ENCODE peak calls at places on chromosomes 2 and 18, in ten cellular contexts. J, I, V, A, E, F, O, Q, M and T are unnamed samples.

GRCh38 chr18:47191956-47192355 is 15.8 kb upstream of the IER3IP1 start:
- DNase-seq in J (no peak), I (no peak), V (no peak), A (no peak), E (no peak), F (no peak), O (no peak), Q (no peak), M (no peak), T (no peak)

GRCh38 chr2:230869691-230870543 is 5.2 kb downstream of the ITM2C start:
- DNase-seq in J (no peak), I (peak; percentile 18), V (no peak), A (no peak), E (peak; percentile 27), F (no peak), O (no peak), Q (no peak), M (no peak), T (no peak)

GRCh38 chr2:237341872-237342271 is 72.1 kb downstream of the COL6A3 start:
- DNase-seq in J (no peak), I (no peak), V (no peak), A (peak; percentile 56), E (no peak), F (no peak), O (no peak), Q (no peak), M (no peak), T (no peak)

GRCh38 chr2:74052732-74053712 is 68.3 kb downstream of the TET3 start:
- DNase-seq in J (no peak), I (no peak), V (no peak), A (no peak), E (no peak), F (no peak), O (no peak), Q (no peak), M (no peak), T (no peak)

GRCh38 chr2:232926448-232927040 is 56.5 kb downstream of the SNORC start:
- DNase-seq in J (no peak), I (no peak), V (no peak), A (no peak), E (no peak), F (no peak), O (no peak), Q (peak; percentile 14), M (no peak), T (no peak)

GRCh38 chr2:237968048-237968862 is 1.4 kb downstream of the UBE2F start:
- DNase-seq in J (no peak), I (no peak), V (peak; percentile 72), A (peak; percentile 60), E (peak; percentile 40), F (no peak), O (no peak), Q (no peak), M (no peak), T (no peak)

GRCh38 chr2:179963626-179964025 is 43.5 kb downstream of the CWC22 start:
- DNase-seq in J (no peak), I (no peak), V (no peak), A (no peak), E (no peak), F (no peak), O (no peak), Q (no peak), M (peak; percentile 2), T (no peak)

GRCh38 chr2:9525266-9525665 is 30.4 kb downstream of the ADAM17 start:
- DNase-seq in J (no peak), I (no peak), V (no peak), A (no peak), E (no peak), F (no peak), O (no peak), Q (no peak), M (no peak), T (no peak)

GRCh38 chr2:84487298-84487996 is 28.4 kb upstream of the SUCLG1 start:
- DNase-seq in J (no peak), I (no peak), V (no peak), A (no peak), E (no peak), F (no peak), O (no peak), Q (no peak), M (no peak), T (no peak)

GRCh38 chr2:114810092-114810491 is 367.7 kb downstream of the DPP10 start:
- DNase-seq in J (no peak), I (no peak), V (no peak), A (no peak), E (no peak), F (no peak), O (no peak), Q (no peak), M (no peak), T (no peak)

GRCh38 chr2:114814355-114814754 is 371.9 kb downstream of the DPP10 start:
- DNase-seq in J (no peak), I (no peak), V (no peak), A (no peak), E (no peak), F (no peak), O (no peak), Q (no peak), M (no peak), T (no peak)

GRCh38 chr2:114807666-114808065 is 365.2 kb downstream of the DPP10 start:
- DNase-seq in J (no peak), I (no peak), V (no peak), A (no peak), E (no peak), F (no peak), O (no peak), Q (no peak), M (no peak), T (no peak)

DNA sequence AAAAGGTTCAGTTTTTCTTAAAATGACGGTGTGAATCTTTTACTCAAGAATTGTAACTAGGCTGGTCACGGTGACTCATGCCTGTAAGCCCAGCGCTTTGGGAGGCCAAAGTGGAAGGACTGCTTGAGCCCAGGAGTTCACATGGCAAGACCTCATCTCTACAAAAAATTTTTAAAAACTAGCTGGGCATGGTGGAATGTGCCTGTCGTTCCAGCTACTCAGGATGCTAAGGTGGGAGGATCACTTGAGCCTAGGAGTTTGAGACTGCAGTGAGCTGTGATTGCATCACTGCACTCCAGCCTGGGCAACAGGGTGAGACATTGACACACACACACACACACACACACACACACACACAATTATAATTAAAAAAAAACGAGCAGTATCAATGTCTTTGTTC is 369.8 kb downstream of the DPP10 start:
- DNase-seq in J (no peak), I (no peak), V (no peak), A (no peak), E (no peak), F (no peak), O (no peak), Q (no peak), M (no peak), T (no peak)
- H3K27me3 ChIP-seq in J (no peaks in the 10 kb centered on the region), I (no peaks in the 10 kb centered on the region), V (no peaks in the 10 kb centered on the region), A (no peaks in the 10 kb centered on the region), E (no peaks in the 10 kb centered on the region), F (no peaks in the 10 kb centered on the region), O (no peaks in the 10 kb centered on the region), Q (no peaks in the 10 kb centered on the region), M (no peaks in the 10 kb centered on the region), T (no peaks in the 10 kb centered on the region)

GRCh38 chr18:57437433-57437781 is 2.2 kb downstream of the ONECUT2 start:
- DNase-seq in J (no peak), I (no peak), V (no peak), A (no peak), E (no peak), F (no peak), O (no peak), Q (no peak), M (peak; percentile 33), T (no peak)

GRCh38 chr18:57436965-57437333 is 1.8 kb downstream of the ONECUT2 start:
- DNase-seq in J (no peak), I (no peak), V (no peak), A (no peak), E (no peak), F (no peak), O (no peak), Q (no peak), M (no peak), T (no peak)

GRCh38 chr18:57438669-57439616 is 3.8 kb downstream of the ONECUT2 start:
- DNase-seq in J (no peak), I (no peak), V (no peak), A (no peak), E (no peak), F (no peak), O (no peak), Q (no peak), M (peak; percentile 26), T (no peak)

GRCh38 chr18:57439617-57439975 is 4.4 kb downstream of the ONECUT2 start:
- DNase-seq in J (no peak), I (no peak), V (no peak), A (no peak), E (no peak), F (no peak), O (no peak), Q (no peak), M (peak; percentile 68), T (no peak)

GRCh38 chr18:57437782-57438668 is 2.9 kb downstream of the ONECUT2 start:
- DNase-seq in J (no peak), I (no peak), V (no peak), A (no peak), E (peak; percentile 64), F (no peak), O (no peak), Q (no peak), M (peak; percentile 76), T (no peak)
- TF ChIP-seq CTCF in J (no peak), I (no peak), V (no peak), A (peak; percentile 16), E (peak; percentile 43), F (no peak), O (peak; percentile 73), Q (no peak), M (peak; percentile 21), T (peak; percentile 23)

GRCh38 chr2:199463708-199464613 is 6.2 kb upstream of the SATB2 start:
- DNase-seq in J (no peak), I (no peak), V (no peak), A (no peak), E (peak; percentile 62), F (peak; percentile 72), O (no peak), Q (no peak), M (peak; percentile 79), T (peak; percentile 75)
- TF ChIP-seq EP300 in J (no peak), I (no peak), V (no peak), A (no peak), E (no peak), F (no peak), O (no peak), Q (no peak), M (no peak), T (no peak)

DNA sequence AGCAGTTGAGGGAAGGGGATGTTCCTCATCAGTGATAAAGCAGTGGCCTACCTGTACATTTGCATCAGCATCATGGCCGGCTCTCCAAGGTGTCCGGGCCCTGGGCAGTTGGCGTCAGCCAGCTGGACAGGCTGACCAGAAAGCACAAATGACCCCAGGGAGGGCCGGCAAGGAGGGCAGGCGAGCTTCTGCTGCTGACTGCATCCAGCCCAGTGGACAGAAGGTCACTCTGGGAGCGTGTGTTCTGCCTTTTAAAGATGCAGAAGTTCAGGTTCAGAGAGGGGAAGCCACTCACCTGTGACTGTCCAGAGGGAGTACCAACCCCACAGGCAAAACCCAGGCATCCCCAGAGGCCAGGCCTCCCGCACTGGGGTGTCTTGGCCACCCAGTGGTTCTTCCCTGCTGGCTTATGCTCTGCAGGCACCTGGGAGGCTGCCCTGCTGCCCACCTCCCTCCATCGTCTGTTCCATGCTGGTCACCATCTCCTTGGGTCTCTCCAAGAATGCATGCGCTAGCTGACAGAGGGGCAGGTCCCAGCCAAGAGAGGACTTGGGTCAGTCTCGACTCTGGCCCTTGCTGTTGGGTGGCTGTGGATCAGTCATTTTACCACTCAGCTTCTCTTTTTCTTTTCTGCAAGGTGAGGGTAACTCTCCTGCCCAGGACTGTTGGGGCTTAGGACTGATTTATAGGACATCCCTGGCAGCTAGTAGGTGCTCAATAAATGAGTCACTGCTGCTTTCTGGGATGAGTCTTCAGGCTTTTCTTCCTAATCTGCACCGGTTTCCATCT is 89.9 kb downstream of the INHBB start:
- DNase-seq in J (no peak), I (no peak), V (no peak), A (no peak), E (no peak), F (peak; percentile 51), O (no peak), Q (no peak), M (peak; percentile 31), T (no peak)
- H3K27me3 ChIP-seq in J (no peaks in the 10 kb centered on the region), I (peaks cover 45% of the 10 kb centered on the region), V (no peaks in the 10 kb centered on the region), A (no peaks in the 10 kb centered on the region), E (peaks cover 15% of the 10 kb centered on the region), F (no peaks in the 10 kb centered on the region), O (peaks cover 33% of the 10 kb centered on the region), Q (peaks cover 22% of the 10 kb centered on the region), M (no peaks in the 10 kb centered on the region), T (peaks cover 46% of the 10 kb centered on the region)